ENCODE peak calls at places on chromosomes 16 and 17, in six cellular contexts. O is HFFc6, D is sigmoid colon, T is T-helper 1 cell, I is AG04450, Z is NB4. G is an unnamed sample.

GRCh38 chr17:41657936-41658335 is 30.7 kb upstream of the EIF1 start:
- DNase-seq in Z (no peak), D (no peak), I (no peak), T (no peak), O (no peak), G (no peak)

GRCh38 chr16:530111-530817 is 2.8 kb downstream of the CAPN15 start:
- DNase-seq in D (no peak), I (no peak), Z (no peak), O (no peak), T (no peak), G (no peak)

GRCh38 chr17:77248216-77249054 is 107.7 kb downstream of the SEC14L1 start:
- DNase-seq in D (no peak), T (no peak), O (no peak), Z (no peak), I (no peak), G (no peak)

GRCh38 chr17:8038954-8039610 is at the start of gene ALOX15B:
- DNase-seq in O (no peak), D (no peak), Z (no peak), I (no peak), T (no peak), G (no peak)

GRCh38 chr17:72665841-72666518 is 426.5 kb downstream of the SLC39A11 start:
- DNase-seq in I (no peak), T (no peak), D (peak; percentile 34), O (no peak), Z (no peak), G (no peak)

GRCh38 chr17:17075037-17075755 is 32.9 kb downstream of the MPRIP start:
- DNase-seq in Z (no peak), T (no peak), O (peak; percentile 38), D (peak; percentile 91), I (peak; percentile 65), G (no peak)

GRCh38 chr16:9042943-9043680 is 48.3 kb upstream of the HAPSTR1 start:
- DNase-seq in I (peak; percentile 60), D (no peak), O (peak; percentile 52), T (no peak), Z (no peak), G (no peak)

GRCh38 chr17:78839173-78839761 is 1.3 kb downstream of the USP36 start:
- DNase-seq in O (peak; percentile 45), I (no peak), D (no peak), T (no peak), Z (peak; percentile 14), G (peak; percentile 48)

GRCh38 chr16:54446639-54447038 is 160.1 kb upstream of the IRX3 start:
- DNase-seq in I (no peak), Z (peak; percentile 92), O (peak; percentile 92), T (no peak), D (no peak), G (no peak)

GRCh38 chr17:40317345-40317873 is 8.4 kb downstream of the RARA start:
- DNase-seq in O (peak; percentile 72), T (no peak), I (no peak), D (peak; percentile 81), Z (peak; percentile 72), G (peak; percentile 67)

GRCh38 chr16:84478172-84478948 is 26.1 kb downstream of the MEAK7 start:
- DNase-seq in D (no peak), I (peak; percentile 43), Z (peak; percentile 18), T (no peak), O (peak; percentile 90), G (no peak)

GRCh38 chr16:50744911-50745310 is 3.0 kb downstream of the CYLD start:
- DNase-seq in O (peak; percentile 28), Z (no peak), T (no peak), I (no peak), D (no peak), G (no peak)

GRCh38 chr17:78105551-78105950 is 23.0 kb downstream of the TMC6 start:
- DNase-seq in O (no peak), Z (no peak), D (peak; percentile 13), T (no peak), I (no peak), G (no peak)

GRCh38 chr16:80023865-80024264 is 423.3 kb upstream of the MAF start:
- DNase-seq in I (no peak), T (no peak), Z (no peak), O (peak; percentile 11), D (no peak), G (no peak)

GRCh38 chr17:3475812-3476686 is at the start of gene ASPA:
- DNase-seq in I (no peak), D (no peak), T (no peak), O (no peak), Z (no peak), G (no peak)

GRCh38 chr17:46013502-46014165 is 14.6 kb downstream of the STH start:
- DNase-seq in Z (no peak), T (no peak), D (no peak), O (peak; percentile 70), I (peak; percentile 27), G (no peak)

GRCh38 chr17:43994272-43995149 is 9.9 kb upstream of the NAGS start:
- DNase-seq in O (peak; percentile 35), D (peak; percentile 83), Z (peak; percentile 57), T (peak; percentile 43), I (no peak), G (peak; percentile 51)

GRCh38 chr16:7378024-7378695 is 45.5 kb downstream of the RBFOX1 start:
- DNase-seq in O (no peak), Z (no peak), T (no peak), I (no peak), D (no peak), G (no peak)

GRCh38 chr17:17206149-17206912 is at the start of gene PLD6:
- DNase-seq in Z (peak; percentile 95), O (peak; percentile 77), T (peak; percentile 93), D (peak; percentile 94), I (no peak), G (peak; percentile 98)

GRCh38 chr17:34764716-34765115 is 185.3 kb downstream of the TMEM132E start:
- DNase-seq in T (no peak), O (no peak), Z (no peak), I (no peak), D (no peak), G (no peak)

GRCh38 chr16:17827313-17827712 is 356.6 kb upstream of the XYLT1 start:
- DNase-seq in Z (no peak), T (no peak), D (no peak), O (peak; percentile 34), I (no peak), G (no peak)

G was measured in GM12865.